ENCODE peak calls at places on chromosomes 3 and 15, in seven cellular contexts. Z is transverse colon, U is prostate gland, P is ACHN, S is epithelial cell of proximal tubule, X is stomach, E is ovary. V is an unnamed sample.

GRCh38 chr15:65275104-65275727 is 11.5 kb downstream of the PARP16 start:
- DNase-seq in P (no peak), S (no peak), U (no peak), X (no peak), E (no peak), Z (no peak), V (no peak)

GRCh38 chr3:148379763-148380162 is 317.9 kb upstream of the AGTR1 start:
- DNase-seq in X (no peak), U (peak), S (peak), Z (no peak), E (no peak), P (peak), V (peak)

GRCh38 chr15:60006203-60006782 is 2.2 kb downstream of the FOXB1 start:
- DNase-seq in U (no peak), E (no peak), P (peak), X (no peak), Z (peak), S (no peak), V (peak)

GRCh38 chr3:188294823-188295487 is 141.0 kb downstream of the LPP start:
- DNase-seq in Z (no peak), S (peak), X (peak), E (no peak), U (peak), P (peak), V (peak)

GRCh38 chr3:126746395-126747177 is 42.5 kb downstream of the CHCHD6 start:
- DNase-seq in E (no peak), P (peak), U (no peak), X (peak), S (no peak), Z (no peak), V (peak)

GRCh38 chr3:127613406-127613805 is 15.2 kb downstream of the MCM2 start:
- DNase-seq in Z (no peak), U (no peak), S (no peak), P (no peak), E (no peak), X (peak), V (no peak)

GRCh38 chr3:195384952-195385351 is 57.9 kb downstream of the ACAP2 start:
- DNase-seq in X (no peak), P (peak), Z (no peak), E (no peak), S (no peak), U (no peak), V (peak)

GRCh38 chr15:35740761-35741160 is 194.8 kb upstream of the DPH6 start:
- DNase-seq in E (no peak), P (no peak), X (no peak), U (no peak), S (no peak), Z (no peak), V (no peak)

GRCh38 chr3:195154111-195154791 is 116.7 kb downstream of the XXYLT1 start:
- DNase-seq in P (no peak), U (no peak), Z (no peak), X (no peak), E (peak), S (no peak), V (no peak)

GRCh38 chr15:34799149-34799824 is 3.9 kb upstream of the ACTC1 start:
- DNase-seq in U (no peak), Z (no peak), E (peak), X (peak), P (peak), S (no peak), V (no peak)

GRCh38 chr3:189238071-189238470 is 66.3 kb downstream of the TPRG1 start:
- DNase-seq in Z (no peak), U (no peak), E (no peak), X (no peak), S (no peak), P (no peak), V (no peak)

GRCh38 chr15:79815468-79815867 is 81.3 kb downstream of the MTHFS start:
- DNase-seq in S (no peak), E (no peak), Z (no peak), P (no peak), U (no peak), X (no peak), V (no peak)

GRCh38 chr3:181629029-181629428 is 82.7 kb upstream of the SOX2 start:
- DNase-seq in X (no peak), Z (no peak), E (no peak), S (no peak), P (no peak), U (no peak), V (no peak)

GRCh38 chr15:57015897-57016296 is 97.5 kb downstream of the TCF12 start:
- DNase-seq in P (no peak), U (no peak), S (peak), Z (no peak), E (no peak), X (no peak), V (no peak)

GRCh38 chr3:99579246-99579645 is 59.1 kb upstream of the COL8A1 start:
- DNase-seq in Z (no peak), S (peak), X (no peak), E (no peak), U (no peak), P (peak), V (peak)

GRCh38 chr3:14508966-14509795 is 31.0 kb downstream of the GRIP2 start:
- DNase-seq in U (peak), E (peak), X (peak), Z (peak), P (peak), S (no peak), V (peak)

GRCh38 chr15:101012326-101013040 is 93.3 kb downstream of the LRRK1 start:
- DNase-seq in P (no peak), E (no peak), Z (peak), X (no peak), S (no peak), U (no peak), V (no peak)

GRCh38 chr3:124694486-124694885 is 35.8 kb upstream of the UMPS start:
- DNase-seq in S (no peak), P (no peak), U (no peak), Z (no peak), X (no peak), E (no peak), V (no peak)

GRCh38 chr3:64454179-64454578 is 228.9 kb upstream of the PRICKLE2 start:
- DNase-seq in S (no peak), P (no peak), U (no peak), E (no peak), X (no peak), Z (no peak), V (no peak)

GRCh38 chr15:62469874-62470688 is 305.0 kb upstream of the C2CD4B start:
- DNase-seq in S (no peak), P (peak), X (no peak), E (no peak), Z (no peak), U (no peak), V (peak)

GRCh38 chr3:173221010-173221409 is 80.0 kb upstream of the SPATA16 start:
- DNase-seq in E (no peak), X (no peak), S (no peak), P (peak), U (no peak), Z (no peak), V (peak)